ENCODE peak calls at places on chromosomes 3 and 15, in nine cellular contexts. One of them, this sample, is unnamed.

GRCh38 chr3:13091898-13092620 is 18.8 kb upstream of the IQSEC1 start:
- DNase-seq in PC-9: peak; percentile 69
- DNase-seq in tibial artery: peak; percentile 89
- DNase-seq in tibial nerve: peak; percentile 85
- DNase-seq in ovary: peak; percentile 92
- DNase-seq in brain microvascular endothelial cell: peak; percentile 65
- DNase-seq in RWPE2: no peak
- DNase-seq in GM23248: peak; percentile 53
- DNase-seq in CD4-positive, CD25-positive, alpha-beta regulatory T cell: peak; percentile 74
- DNase-seq in this sample: peak; percentile 58

GRCh38 chr3:65712156-65712555 is 326.6 kb downstream of the MAGI1 start:
- DNase-seq in PC-9: no peak
- DNase-seq in tibial artery: no peak
- DNase-seq in tibial nerve: no peak
- DNase-seq in ovary: no peak
- DNase-seq in brain microvascular endothelial cell: no peak
- DNase-seq in RWPE2: no peak
- DNase-seq in GM23248: peak; percentile 72
- DNase-seq in CD4-positive, CD25-positive, alpha-beta regulatory T cell: no peak
- DNase-seq in this sample: no peak

GRCh38 chr3:149599236-149599635 is 58.6 kb downstream of the WWTR1 start:
- DNase-seq in PC-9: no peak
- DNase-seq in tibial artery: peak; percentile 84
- DNase-seq in tibial nerve: peak; percentile 30
- DNase-seq in ovary: peak; percentile 53
- DNase-seq in brain microvascular endothelial cell: no peak
- DNase-seq in RWPE2: no peak
- DNase-seq in GM23248: no peak
- DNase-seq in CD4-positive, CD25-positive, alpha-beta regulatory T cell: no peak
- DNase-seq in this sample: no peak

GRCh38 chr3:171134170-171134569 is 107.7 kb upstream of the SLC2A2 start:
- DNase-seq in PC-9: no peak
- DNase-seq in tibial artery: no peak
- DNase-seq in tibial nerve: no peak
- DNase-seq in ovary: no peak
- DNase-seq in brain microvascular endothelial cell: no peak
- DNase-seq in RWPE2: no peak
- DNase-seq in GM23248: peak; percentile 38
- DNase-seq in CD4-positive, CD25-positive, alpha-beta regulatory T cell: no peak
- DNase-seq in this sample: no peak

GRCh38 chr3:32440481-32441350 is 49.1 kb downstream of the CMTM7 start:
- DNase-seq in PC-9: no peak
- DNase-seq in tibial artery: no peak
- DNase-seq in tibial nerve: no peak
- DNase-seq in ovary: no peak
- DNase-seq in brain microvascular endothelial cell: no peak
- DNase-seq in RWPE2: no peak
- DNase-seq in GM23248: peak; percentile 50
- DNase-seq in CD4-positive, CD25-positive, alpha-beta regulatory T cell: no peak
- DNase-seq in this sample: no peak

GRCh38 chr3:123390865-123391613 is 57.9 kb downstream of the ADCY5 start:
- DNase-seq in PC-9: no peak
- DNase-seq in tibial artery: no peak
- DNase-seq in tibial nerve: no peak
- DNase-seq in ovary: peak; percentile 80
- DNase-seq in brain microvascular endothelial cell: no peak
- DNase-seq in RWPE2: no peak
- DNase-seq in GM23248: peak; percentile 22
- DNase-seq in CD4-positive, CD25-positive, alpha-beta regulatory T cell: no peak
- DNase-seq in this sample: peak; percentile 25

GRCh38 chr3:170483485-170484262 is 65.0 kb downstream of the CLDN11 start:
- DNase-seq in PC-9: no peak
- DNase-seq in tibial artery: no peak
- DNase-seq in tibial nerve: no peak
- DNase-seq in ovary: no peak
- DNase-seq in brain microvascular endothelial cell: no peak
- DNase-seq in RWPE2: no peak
- DNase-seq in GM23248: peak; percentile 47
- DNase-seq in CD4-positive, CD25-positive, alpha-beta regulatory T cell: no peak
- DNase-seq in this sample: no peak

GRCh38 chr3:60839242-60839641 is 412.0 kb downstream of the FHIT start:
- DNase-seq in PC-9: no peak
- DNase-seq in tibial artery: no peak
- DNase-seq in tibial nerve: no peak
- DNase-seq in ovary: no peak
- DNase-seq in brain microvascular endothelial cell: peak; percentile 4
- DNase-seq in RWPE2: no peak
- DNase-seq in GM23248: peak; percentile 12
- DNase-seq in CD4-positive, CD25-positive, alpha-beta regulatory T cell: no peak
- DNase-seq in this sample: no peak

GRCh38 chr15:65642588-65642987 is 20.9 kb downstream of the SLC24A1 start:
- DNase-seq in PC-9: no peak
- DNase-seq in tibial artery: no peak
- DNase-seq in tibial nerve: no peak
- DNase-seq in ovary: no peak
- DNase-seq in brain microvascular endothelial cell: no peak
- DNase-seq in RWPE2: no peak
- DNase-seq in GM23248: no peak
- DNase-seq in CD4-positive, CD25-positive, alpha-beta regulatory T cell: no peak
- DNase-seq in this sample: no peak

GRCh38 chr3:190877925-190878324 is 15.4 kb upstream of the GMNC start:
- DNase-seq in PC-9: no peak
- DNase-seq in tibial artery: no peak
- DNase-seq in tibial nerve: no peak
- DNase-seq in ovary: no peak
- DNase-seq in brain microvascular endothelial cell: no peak
- DNase-seq in RWPE2: no peak
- DNase-seq in GM23248: no peak
- DNase-seq in CD4-positive, CD25-positive, alpha-beta regulatory T cell: no peak
- DNase-seq in this sample: no peak

GRCh38 chr15:23467110-23467600 is 20.1 kb upstream of the GOLGA6L2 start:
- DNase-seq in PC-9: no peak
- DNase-seq in tibial artery: no peak
- DNase-seq in tibial nerve: no peak
- DNase-seq in ovary: no peak
- DNase-seq in brain microvascular endothelial cell: no peak
- DNase-seq in RWPE2: no peak
- DNase-seq in GM23248: peak; percentile 70
- DNase-seq in CD4-positive, CD25-positive, alpha-beta regulatory T cell: no peak
- DNase-seq in this sample: peak; percentile 6

GRCh38 chr3:21654662-21655061 is 96.3 kb downstream of the ZNF385D start:
- DNase-seq in PC-9: no peak
- DNase-seq in tibial artery: no peak
- DNase-seq in tibial nerve: no peak
- DNase-seq in ovary: no peak
- DNase-seq in brain microvascular endothelial cell: peak; percentile 29
- DNase-seq in RWPE2: no peak
- DNase-seq in GM23248: peak; percentile 84
- DNase-seq in CD4-positive, CD25-positive, alpha-beta regulatory T cell: no peak
- DNase-seq in this sample: no peak

DNA sequence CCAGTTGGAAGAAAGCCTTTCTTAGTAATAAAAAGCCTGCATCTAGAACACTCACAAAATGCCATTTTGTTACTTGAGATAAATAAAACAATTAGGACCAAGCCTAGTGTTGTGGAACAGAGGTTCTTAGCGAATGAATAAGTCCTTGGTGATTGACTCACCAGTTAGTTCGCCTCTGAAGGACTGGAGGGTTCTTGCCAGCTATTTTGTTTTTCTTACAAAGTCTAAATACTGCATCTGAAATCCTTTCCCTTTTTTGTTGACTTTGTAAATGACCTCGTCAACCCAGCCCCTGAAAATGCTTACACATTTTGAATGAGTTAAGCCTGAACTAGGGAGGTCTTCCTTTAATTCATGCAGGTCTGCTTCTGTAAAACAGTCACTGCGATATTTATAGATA is 45.1 kb upstream of the SACM1L start:
- DNase-seq in PC-9: peak; percentile 67
- DNase-seq in tibial artery: no peak
- DNase-seq in tibial nerve: no peak
- DNase-seq in ovary: no peak
- DNase-seq in brain microvascular endothelial cell: peak; percentile 72
- DNase-seq in RWPE2: no peak
- DNase-seq in GM23248: peak; percentile 89
- DNase-seq in CD4-positive, CD25-positive, alpha-beta regulatory T cell: no peak
- DNase-seq in this sample: peak; percentile 84
- H3K4me3 ChIP-seq in PC-9: peak overlapping the region; percentile 2
- H3K4me3 ChIP-seq in tibial artery: no peak overlapping the region
- H3K4me3 ChIP-seq in tibial nerve: no peak overlapping the region
- H3K4me3 ChIP-seq in ovary: no peak overlapping the region
- H3K4me3 ChIP-seq in brain microvascular endothelial cell: peak overlapping the region; percentile 9
- H3K4me3 ChIP-seq in RWPE2: no peak overlapping the region
- H3K4me3 ChIP-seq in GM23248: peak overlapping the region; percentile 36
- H3K4me3 ChIP-seq in CD4-positive, CD25-positive, alpha-beta regulatory T cell: no peak overlapping the region
- H3K4me3 ChIP-seq in this sample: no peak overlapping the region

DNA sequence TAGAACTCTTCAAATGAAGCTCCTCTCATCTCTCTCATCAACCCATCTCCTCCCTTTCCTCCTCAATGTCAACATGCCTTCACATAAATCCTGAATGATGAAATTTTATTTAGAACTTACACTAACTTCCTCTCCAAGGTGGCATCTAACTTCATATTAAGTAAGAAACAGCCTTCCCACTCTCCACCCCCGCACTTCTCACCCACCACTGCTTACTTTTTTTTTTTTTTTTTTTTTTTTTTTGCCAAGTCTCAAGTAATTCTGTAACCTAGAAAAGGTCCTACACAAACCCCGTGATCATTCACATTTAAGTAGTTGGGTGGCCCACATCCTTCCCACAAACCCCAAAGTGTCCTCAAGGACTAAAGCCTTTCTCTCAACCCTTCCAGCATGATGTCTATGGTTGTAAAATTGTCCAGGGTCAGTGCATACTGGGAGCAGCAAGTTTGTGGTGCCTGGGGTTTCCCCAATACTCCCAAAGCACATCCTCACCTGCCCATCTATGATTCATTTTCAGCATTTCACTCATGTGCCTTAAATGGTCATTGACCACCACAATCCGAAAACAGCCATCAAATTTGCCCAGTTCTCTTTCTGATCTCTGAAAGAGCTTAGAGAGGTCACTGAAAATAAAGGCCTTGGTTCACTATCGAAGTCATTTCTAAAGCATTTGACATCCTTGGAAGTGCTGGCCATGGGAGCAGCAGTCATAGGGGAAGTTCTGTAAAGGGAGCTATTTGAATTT is 47.2 kb downstream of the CD86 start:
- DNase-seq in PC-9: no peak
- DNase-seq in tibial artery: no peak
- DNase-seq in tibial nerve: no peak
- DNase-seq in ovary: no peak
- DNase-seq in brain microvascular endothelial cell: no peak
- DNase-seq in RWPE2: no peak
- DNase-seq in GM23248: no peak
- DNase-seq in CD4-positive, CD25-positive, alpha-beta regulatory T cell: no peak
- DNase-seq in this sample: no peak
- H3K27ac ChIP-seq in PC-9: no peak overlapping the region
- H3K27ac ChIP-seq in tibial artery: no peak overlapping the region
- H3K27ac ChIP-seq in tibial nerve: no peak overlapping the region
- H3K27ac ChIP-seq in ovary: no peak overlapping the region
- H3K27ac ChIP-seq in brain microvascular endothelial cell: no peak overlapping the region
- H3K27ac ChIP-seq in RWPE2: no peak overlapping the region
- H3K27ac ChIP-seq in GM23248: no peak overlapping the region
- H3K27ac ChIP-seq in CD4-positive, CD25-positive, alpha-beta regulatory T cell: no peak overlapping the region
- H3K27ac ChIP-seq in this sample: no peak overlapping the region

GRCh38 chr3:64676831-64677230 is 11.0 kb downstream of the ADAMTS9 start:
- DNase-seq in PC-9: no peak
- DNase-seq in tibial artery: no peak
- DNase-seq in tibial nerve: no peak
- DNase-seq in ovary: no peak
- DNase-seq in brain microvascular endothelial cell: no peak
- DNase-seq in RWPE2: no peak
- DNase-seq in GM23248: no peak
- DNase-seq in CD4-positive, CD25-positive, alpha-beta regulatory T cell: no peak
- DNase-seq in this sample: no peak
- H3K36me3 ChIP-seq in PC-9: no peaks in the 10 kb centered on the region
- H3K36me3 ChIP-seq in tibial artery: no peaks in the 10 kb centered on the region
- H3K36me3 ChIP-seq in tibial nerve: peaks cover 2% of the 10 kb centered on the region
- H3K36me3 ChIP-seq in ovary: no peaks in the 10 kb centered on the region
- H3K36me3 ChIP-seq in brain microvascular endothelial cell: no peaks in the 10 kb centered on the region
- H3K36me3 ChIP-seq in RWPE2: no peaks in the 10 kb centered on the region
- H3K36me3 ChIP-seq in GM23248: no peaks in the 10 kb centered on the region
- H3K36me3 ChIP-seq in CD4-positive, CD25-positive, alpha-beta regulatory T cell: no peaks in the 10 kb centered on the region
- H3K36me3 ChIP-seq in this sample: no peaks in the 10 kb centered on the region

GRCh38 chr3:4582634-4583033 is 89.5 kb downstream of the ITPR1 start:
- DNase-seq in PC-9: no peak
- DNase-seq in tibial artery: no peak
- DNase-seq in tibial nerve: no peak
- DNase-seq in ovary: no peak
- DNase-seq in brain microvascular endothelial cell: peak; percentile 28
- DNase-seq in RWPE2: no peak
- DNase-seq in GM23248: peak; percentile 4
- DNase-seq in CD4-positive, CD25-positive, alpha-beta regulatory T cell: no peak
- DNase-seq in this sample: peak; percentile 41

GRCh38 chr3:4581040-4581439 is 87.9 kb downstream of the ITPR1 start:
- DNase-seq in PC-9: no peak
- DNase-seq in tibial artery: no peak
- DNase-seq in tibial nerve: no peak
- DNase-seq in ovary: peak; percentile 66
- DNase-seq in brain microvascular endothelial cell: no peak
- DNase-seq in RWPE2: no peak
- DNase-seq in GM23248: no peak
- DNase-seq in CD4-positive, CD25-positive, alpha-beta regulatory T cell: no peak
- DNase-seq in this sample: no peak

GRCh38 chr3:4581452-4581851 is 88.3 kb downstream of the ITPR1 start:
- DNase-seq in PC-9: no peak
- DNase-seq in tibial artery: no peak
- DNase-seq in tibial nerve: no peak
- DNase-seq in ovary: no peak
- DNase-seq in brain microvascular endothelial cell: no peak
- DNase-seq in RWPE2: no peak
- DNase-seq in GM23248: no peak
- DNase-seq in CD4-positive, CD25-positive, alpha-beta regulatory T cell: no peak
- DNase-seq in this sample: no peak

GRCh38 chr3:4583441-4583840 is 90.3 kb downstream of the ITPR1 start:
- DNase-seq in PC-9: no peak
- DNase-seq in tibial artery: no peak
- DNase-seq in tibial nerve: no peak
- DNase-seq in ovary: peak; percentile 66
- DNase-seq in brain microvascular endothelial cell: no peak
- DNase-seq in RWPE2: no peak
- DNase-seq in GM23248: no peak
- DNase-seq in CD4-positive, CD25-positive, alpha-beta regulatory T cell: no peak
- DNase-seq in this sample: no peak

DNA sequence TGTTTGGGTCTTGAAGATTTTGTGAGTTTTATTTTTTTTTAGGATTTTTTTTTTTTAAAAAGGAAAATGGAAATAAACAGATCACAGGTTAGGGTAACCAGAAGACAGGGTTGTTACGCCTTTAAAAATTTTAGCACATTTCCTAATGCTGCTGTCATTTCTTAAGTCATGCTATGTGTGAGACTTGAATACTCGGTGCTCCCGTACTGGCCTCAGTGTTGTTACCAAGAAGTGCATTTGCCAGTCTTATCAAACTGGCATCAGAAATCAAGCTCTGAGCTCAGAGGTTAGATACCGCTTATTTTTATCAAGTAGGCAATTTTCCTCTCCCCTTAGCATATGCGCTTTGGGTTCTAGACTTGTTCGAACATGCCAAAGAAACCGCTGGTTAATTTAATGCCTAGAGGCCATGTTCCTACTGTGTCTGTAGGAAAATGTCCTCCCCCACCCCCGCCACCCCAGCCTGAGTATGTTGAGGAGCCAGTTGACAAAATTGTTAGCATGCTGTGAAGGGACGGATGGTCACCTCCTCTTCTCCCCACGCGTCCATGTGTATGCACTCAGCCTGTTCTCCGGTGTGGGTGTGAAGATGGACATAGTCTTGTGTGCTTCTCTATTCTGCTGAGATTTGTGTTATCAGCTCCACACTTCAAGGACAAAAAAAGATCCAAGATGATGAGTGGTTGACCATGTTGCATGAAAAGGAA is 88.9 kb downstream of the ITPR1 start:
- DNase-seq in PC-9: no peak
- DNase-seq in tibial artery: no peak
- DNase-seq in tibial nerve: no peak
- DNase-seq in ovary: no peak
- DNase-seq in brain microvascular endothelial cell: no peak
- DNase-seq in RWPE2: no peak
- DNase-seq in GM23248: no peak
- DNase-seq in CD4-positive, CD25-positive, alpha-beta regulatory T cell: no peak
- DNase-seq in this sample: no peak
- H3K4me3 ChIP-seq in PC-9: no peak overlapping the region
- H3K4me3 ChIP-seq in tibial artery: peak overlapping the region; percentile 21
- H3K4me3 ChIP-seq in tibial nerve: no peak overlapping the region
- H3K4me3 ChIP-seq in ovary: no peak overlapping the region
- H3K4me3 ChIP-seq in brain microvascular endothelial cell: no peak overlapping the region
- H3K4me3 ChIP-seq in RWPE2: no peak overlapping the region
- H3K4me3 ChIP-seq in GM23248: no peak overlapping the region
- H3K4me3 ChIP-seq in CD4-positive, CD25-positive, alpha-beta regulatory T cell: no peak overlapping the region
- H3K4me3 ChIP-seq in this sample: no peak overlapping the region